ENCODE peak calls at places on chromosomes 13 and 19, in ten cellular contexts. G, D, K, E, L, T, F, N, Q and B are unnamed samples.

GRCh38 chr13:31894931-31895330 is 136.6 kb upstream of the FRY start:
- DNase-seq in G (no peak), D (no peak), K (no peak), E (no peak), L (no peak), T (no peak), F (no peak), N (no peak), Q (no peak), B (no peak)

GRCh38 chr19:11359421-11359820 is 4.2 kb downstream of the PLPPR2 start:
- DNase-seq in G (no peak), D (no peak), K (no peak), E (no peak), L (no peak), T (no peak), F (no peak), N (no peak), Q (no peak), B (no peak)

GRCh38 chr13:32734511-32734910 is 148.3 kb downstream of the PDS5B start:
- DNase-seq in G (no peak), D (no peak), K (peak), E (no peak), L (peak), T (no peak), F (no peak), N (no peak), Q (no peak), B (peak)

GRCh38 chr19:42606660-42607351 is 12.1 kb upstream of the CEACAM8 start:
- DNase-seq in G (peak), D (peak), K (peak), E (no peak), L (peak), T (peak), F (peak), N (peak), Q (peak), B (no peak)

GRCh38 chr19:8108560-8109445 is 40.6 kb downstream of the FBN3 start:
- DNase-seq in G (no peak), D (no peak), K (no peak), E (no peak), L (no peak), T (no peak), F (no peak), N (no peak), Q (no peak), B (no peak)

GRCh38 chr19:54674021-54674617 is 11.3 kb downstream of the LILRB4 start:
- DNase-seq in G (no peak), D (no peak), K (peak), E (no peak), L (peak), T (no peak), F (no peak), N (no peak), Q (no peak), B (no peak)

GRCh38 chr13:81140675-81141074 is 799.7 kb upstream of the SPRY2 start:
- DNase-seq in G (no peak), D (no peak), K (no peak), E (no peak), L (no peak), T (no peak), F (no peak), N (no peak), Q (no peak), B (no peak)

GRCh38 chr19:39736088-39736487 is 1.7 kb downstream of the CLC start:
- DNase-seq in G (no peak), D (no peak), K (no peak), E (no peak), L (no peak), T (no peak), F (no peak), N (no peak), Q (no peak), B (no peak)

GRCh38 chr13:45521292-45521691 is 56.6 kb downstream of the COG3 start:
- DNase-seq in G (no peak), D (no peak), K (no peak), E (peak), L (peak), T (no peak), F (no peak), N (no peak), Q (no peak), B (no peak)

GRCh38 chr13:113763254-113763653 is 4.2 kb downstream of the TMEM255B start:
- DNase-seq in G (no peak), D (no peak), K (no peak), E (no peak), L (no peak), T (no peak), F (no peak), N (no peak), Q (no peak), B (no peak)